ENCODE peak calls at places on chromosomes 5 and 9, in five cellular contexts. R, I, J, N and A are unnamed samples.

GRCh38 chr5:124544366-124545055 is 201.9 kb downstream of the ZNF608 start:
- DNase-seq in R (no peak), I (no peak), J (no peak), N (no peak), A (no peak)

GRCh38 chr9:6272229-6272597 is 56.0 kb upstream of the TPD52L3 start:
- DNase-seq in R (no peak), I (no peak), J (no peak), N (no peak), A (no peak)

GRCh38 chr5:113232246-113232645 is 202.5 kb downstream of the TSSK1B start:
- DNase-seq in R (no peak), I (no peak), J (no peak), N (no peak), A (no peak)

GRCh38 chr5:67809589-67809988 is 406.0 kb upstream of the PIK3R1 start:
- DNase-seq in R (no peak), I (no peak), J (no peak), N (no peak), A (no peak)

GRCh38 chr9:87320485-87320884 is 177.2 kb upstream of the DAPK1 start:
- DNase-seq in R (no peak), I (no peak), J (no peak), N (no peak), A (no peak)

GRCh38 chr5:82165740-82166530 is 112.2 kb downstream of the RPS23 start:
- DNase-seq in R (peak; percentile 39), I (peak; percentile 38), J (peak; percentile 59), N (peak; percentile 28), A (peak; percentile 53)

GRCh38 chr5:115842089-115842881 is 550 bp downstream of the AP3S1 start:
- DNase-seq in R (no peak), I (no peak), J (peak; percentile 31), N (no peak), A (peak; percentile 84)

GRCh38 chr5:135944967-135945560 is 9.7 kb downstream of the LECT2 start:
- DNase-seq in R (peak; percentile 51), I (no peak), J (peak; percentile 84), N (peak; percentile 7), A (peak; percentile 60)

GRCh38 chr5:44862808-44863207 is 54.1 kb downstream of the MRPS30 start:
- DNase-seq in R (no peak), I (no peak), J (no peak), N (no peak), A (no peak)

GRCh38 chr5:53893626-53894025 is 333.2 kb downstream of the NDUFS4 start:
- DNase-seq in R (no peak), I (no peak), J (no peak), N (no peak), A (no peak)

GRCh38 chr5:132961887-132962286 is 1.5 kb downstream of the AFF4 start:
- DNase-seq in R (no peak), I (no peak), J (peak; percentile 39), N (no peak), A (no peak)

GRCh38 chr9:72477862-72478564 is 43.4 kb upstream of the TMC1 start:
- DNase-seq in R (peak; percentile 13), I (no peak), J (peak; percentile 61), N (no peak), A (peak; percentile 61)

GRCh38 chr5:69237877-69238276 is 3.2 kb downstream of the CDK7 start:
- DNase-seq in R (no peak), I (no peak), J (no peak), N (no peak), A (no peak)

GRCh38 chr5:132510076-132510475 is 19.5 kb upstream of the IRF1 start:
- DNase-seq in R (no peak), I (no peak), J (no peak), N (no peak), A (no peak)

GRCh38 chr5:150519560-150519945 is 11.6 kb downstream of the NDST1 start:
- DNase-seq in R (no peak), I (no peak), J (no peak), N (no peak), A (no peak)

GRCh38 chr5:163978897-163979296 is 473.5 kb downstream of the MAT2B start:
- DNase-seq in R (no peak), I (no peak), J (peak; percentile 14), N (no peak), A (peak; percentile 26)

GRCh38 chr5:6176294-6176693 is 202.1 kb downstream of the MED10 start:
- DNase-seq in R (no peak), I (no peak), J (no peak), N (no peak), A (no peak)

GRCh38 chr5:115557667-115558387 is 13.3 kb upstream of the FEM1C start:
- DNase-seq in R (no peak), I (no peak), J (peak; percentile 65), N (no peak), A (no peak)

GRCh38 chr9:115884846-115885245 is 268.7 kb upstream of the PAPPA start:
- DNase-seq in R (no peak), I (no peak), J (no peak), N (no peak), A (no peak)

GRCh38 chr9:133275105-133276000 is at the start of gene ABO:
- DNase-seq in R (peak; percentile 73), I (peak; percentile 48), J (peak; percentile 71), N (no peak), A (no peak)

GRCh38 chr9:81032831-81033230 is 656.5 kb downstream of the TLE1 start:
- DNase-seq in R (no peak), I (no peak), J (no peak), N (no peak), A (no peak)

GRCh38 chr9:93655621-93656425 is 79.4 kb downstream of the PHF2 start:
- DNase-seq in R (no peak), I (peak; percentile 6), J (no peak), N (no peak), A (no peak)